ENCODE peak calls at places on chromosome 21, in five cellular contexts. One of them, this sample, is unnamed.

GRCh38 chr21:43362306-43362927 is 64.5 kb downstream of the SIK1 start:
- DNase-seq in GM12865: peak; percentile 91
- DNase-seq in pancreas: no peak
- DNase-seq in IMR-90: peak; percentile 86
- DNase-seq in astrocyte of the spinal cord: peak; percentile 78
- DNase-seq in this sample: no peak

GRCh38 chr21:39913651-39914145 is 46.5 kb downstream of the PCP4 start:
- DNase-seq in astrocyte of the spinal cord: no peak
- DNase-seq in IMR-90: no peak
- DNase-seq in pancreas: no peak
- DNase-seq in GM12865: no peak
- DNase-seq in this sample: no peak

GRCh38 chr21:39633043-39633442 is 20.3 kb downstream of the B3GALT5 start:
- DNase-seq in astrocyte of the spinal cord: peak; percentile 81
- DNase-seq in GM12865: no peak
- DNase-seq in IMR-90: peak; percentile 52
- DNase-seq in pancreas: no peak
- DNase-seq in this sample: peak; percentile 12

GRCh38 chr21:29669416-29669815 is 270.4 kb downstream of the GRIK1 start:
- DNase-seq in GM12865: peak; percentile 53
- DNase-seq in pancreas: no peak
- DNase-seq in astrocyte of the spinal cord: no peak
- DNase-seq in IMR-90: no peak
- DNase-seq in this sample: no peak

GRCh38 chr21:15840406-15840805 is 110.6 kb downstream of the USP25 start:
- DNase-seq in astrocyte of the spinal cord: no peak
- DNase-seq in IMR-90: no peak
- DNase-seq in GM12865: no peak
- DNase-seq in pancreas: no peak
- DNase-seq in this sample: no peak

GRCh38 chr21:16587141-16587570 is 857.4 kb downstream of the USP25 start:
- DNase-seq in astrocyte of the spinal cord: peak; percentile 82
- DNase-seq in GM12865: no peak
- DNase-seq in IMR-90: peak; percentile 65
- DNase-seq in pancreas: peak; percentile 63
- DNase-seq in this sample: peak; percentile 89

GRCh38 chr21:36241717-36242116 is 78.3 kb upstream of the MORC3 start:
- DNase-seq in astrocyte of the spinal cord: no peak
- DNase-seq in GM12865: no peak
- DNase-seq in pancreas: no peak
- DNase-seq in IMR-90: no peak
- DNase-seq in this sample: no peak

GRCh38 chr21:25750085-25750484 is 15.3 kb downstream of the GABPA start:
- DNase-seq in IMR-90: no peak
- DNase-seq in GM12865: no peak
- DNase-seq in astrocyte of the spinal cord: no peak
- DNase-seq in pancreas: no peak
- DNase-seq in this sample: no peak

GRCh38 chr21:40511976-40512375 is 335.0 kb downstream of the DSCAM start:
- DNase-seq in astrocyte of the spinal cord: peak; percentile 14
- DNase-seq in pancreas: no peak
- DNase-seq in IMR-90: no peak
- DNase-seq in GM12865: no peak
- DNase-seq in this sample: peak; percentile 9

GRCh38 chr21:15667010-15667409 is 62.8 kb upstream of the USP25 start:
- DNase-seq in IMR-90: peak; percentile 73
- DNase-seq in GM12865: no peak
- DNase-seq in pancreas: no peak
- DNase-seq in astrocyte of the spinal cord: peak; percentile 49
- DNase-seq in this sample: peak; percentile 66

GRCh38 chr21:24197956-24198355 is 1409.3 kb downstream of the MRPL39 start:
- DNase-seq in IMR-90: peak; percentile 20
- DNase-seq in pancreas: no peak
- DNase-seq in GM12865: no peak
- DNase-seq in astrocyte of the spinal cord: no peak
- DNase-seq in this sample: no peak

GRCh38 chr21:42231761-42232160 is 12.8 kb downstream of the ABCG1 start:
- DNase-seq in IMR-90: no peak
- DNase-seq in pancreas: peak; percentile 40
- DNase-seq in astrocyte of the spinal cord: no peak
- DNase-seq in GM12865: no peak
- DNase-seq in this sample: no peak

GRCh38 chr21:26136686-26137085 is 33.9 kb downstream of the APP start:
- DNase-seq in astrocyte of the spinal cord: no peak
- DNase-seq in GM12865: peak; percentile 91
- DNase-seq in IMR-90: no peak
- DNase-seq in pancreas: no peak
- DNase-seq in this sample: no peak

GRCh38 chr21:42195378-42196031 is 23.4 kb upstream of the ABCG1 start:
- DNase-seq in pancreas: no peak
- DNase-seq in GM12865: no peak
- DNase-seq in IMR-90: peak; percentile 55
- DNase-seq in astrocyte of the spinal cord: peak; percentile 79
- DNase-seq in this sample: peak; percentile 80

GRCh38 chr21:42200906-42201614 is 17.9 kb upstream of the ABCG1 start:
- DNase-seq in IMR-90: no peak
- DNase-seq in pancreas: no peak
- DNase-seq in astrocyte of the spinal cord: no peak
- DNase-seq in GM12865: no peak
- DNase-seq in this sample: no peak

GRCh38 chr21:29321217-29321616 is 22.5 kb downstream of the BACH1 start:
- DNase-seq in pancreas: no peak
- DNase-seq in GM12865: no peak
- DNase-seq in astrocyte of the spinal cord: no peak
- DNase-seq in IMR-90: no peak
- DNase-seq in this sample: no peak

GRCh38 chr21:21396424-21396823 is 398.2 kb downstream of the NCAM2 start:
- DNase-seq in IMR-90: no peak
- DNase-seq in pancreas: no peak
- DNase-seq in GM12865: no peak
- DNase-seq in astrocyte of the spinal cord: no peak
- DNase-seq in this sample: no peak

GRCh38 chr21:20998886-20999285 is 677 bp downstream of the NCAM2 start:
- DNase-seq in astrocyte of the spinal cord: no peak
- DNase-seq in IMR-90: no peak
- DNase-seq in pancreas: no peak
- DNase-seq in GM12865: no peak
- DNase-seq in this sample: no peak

GRCh38 chr21:42343556-42343955 is 7.2 kb downstream of the TFF2 start:
- DNase-seq in pancreas: no peak
- DNase-seq in IMR-90: no peak
- DNase-seq in GM12865: no peak
- DNase-seq in astrocyte of the spinal cord: no peak
- DNase-seq in this sample: no peak

GRCh38 chr21:37742532-37742931 is 173.7 kb downstream of the KCNJ6 start:
- DNase-seq in astrocyte of the spinal cord: no peak
- DNase-seq in GM12865: no peak
- DNase-seq in IMR-90: peak; percentile 4
- DNase-seq in pancreas: no peak
- DNase-seq in this sample: no peak

GRCh38 chr21:37748351-37748750 is 167.9 kb downstream of the KCNJ6 start:
- DNase-seq in IMR-90: no peak
- DNase-seq in GM12865: no peak
- DNase-seq in pancreas: no peak
- DNase-seq in astrocyte of the spinal cord: no peak
- DNase-seq in this sample: no peak

GRCh38 chr21:37751268-37751975 is 164.8 kb downstream of the KCNJ6 start:
- DNase-seq in pancreas: no peak
- DNase-seq in IMR-90: peak; percentile 33
- DNase-seq in GM12865: no peak
- DNase-seq in astrocyte of the spinal cord: peak; percentile 26
- DNase-seq in this sample: no peak

GRCh38 chr21:37749132-37749531 is 167.1 kb downstream of the KCNJ6 start:
- DNase-seq in IMR-90: no peak
- DNase-seq in pancreas: no peak
- DNase-seq in astrocyte of the spinal cord: no peak
- DNase-seq in GM12865: no peak
- DNase-seq in this sample: no peak

DNA sequence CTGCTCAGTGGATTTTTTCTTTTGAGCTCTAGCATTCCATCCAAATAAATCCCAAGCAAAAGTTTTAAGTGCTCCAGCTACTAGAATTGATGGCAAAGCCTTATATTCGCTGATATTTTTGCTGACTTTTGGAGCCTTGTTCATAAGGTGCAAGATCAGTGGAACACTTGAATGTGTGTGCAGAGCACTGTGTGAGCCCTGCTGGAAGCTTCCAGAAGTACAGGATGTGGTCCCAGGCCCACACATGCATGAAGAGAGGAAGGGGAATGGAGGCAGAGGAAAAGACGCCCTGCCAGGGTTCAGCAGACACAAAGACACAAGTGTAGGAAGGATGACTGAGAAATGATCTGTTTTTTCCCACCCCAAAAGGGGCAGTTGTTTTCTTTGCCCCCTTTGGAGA is 169.4 kb downstream of the KCNJ6 start:
- DNase-seq in astrocyte of the spinal cord: no peak
- DNase-seq in IMR-90: no peak
- DNase-seq in GM12865: no peak
- DNase-seq in pancreas: no peak
- DNase-seq in this sample: no peak
- TF ChIP-seq CTCF in astrocyte of the spinal cord: peak; percentile 14
- TF ChIP-seq CTCF in IMR-90: no peak
- TF ChIP-seq CTCF in GM12865: no peak
- TF ChIP-seq CTCF in pancreas: no peak
- TF ChIP-seq CTCF in this sample: no peak

GRCh38 chr21:37546299-37546908 is 179.8 kb downstream of the DYRK1A start:
- DNase-seq in pancreas: no peak
- DNase-seq in GM12865: no peak
- DNase-seq in IMR-90: no peak
- DNase-seq in astrocyte of the spinal cord: no peak
- DNase-seq in this sample: no peak
- TF ChIP-seq CTCF in pancreas: no peak
- TF ChIP-seq CTCF in GM12865: no peak
- TF ChIP-seq CTCF in IMR-90: no peak
- TF ChIP-seq CTCF in astrocyte of the spinal cord: no peak
- TF ChIP-seq CTCF in this sample: no peak

GRCh38 chr21:45986316-45987051 is 4.9 kb downstream of the COL6A1 start:
- DNase-seq in astrocyte of the spinal cord: no peak
- DNase-seq in pancreas: peak; percentile 49
- DNase-seq in GM12865: no peak
- DNase-seq in IMR-90: no peak
- DNase-seq in this sample: no peak
- TF ChIP-seq CTCF in astrocyte of the spinal cord: no peak
- TF ChIP-seq CTCF in pancreas: no peak
- TF ChIP-seq CTCF in GM12865: no peak
- TF ChIP-seq CTCF in IMR-90: no peak
- TF ChIP-seq CTCF in this sample: no peak

GRCh38 chr21:31687108-31687507 is 27.6 kb downstream of the SOD1 start:
- DNase-seq in GM12865: no peak
- DNase-seq in IMR-90: peak; percentile 11
- DNase-seq in astrocyte of the spinal cord: no peak
- DNase-seq in pancreas: no peak
- DNase-seq in this sample: no peak

GRCh38 chr21:31682625-31683024 is 23.1 kb downstream of the SOD1 start:
- DNase-seq in IMR-90: peak; percentile 52
- DNase-seq in pancreas: no peak
- DNase-seq in GM12865: no peak
- DNase-seq in astrocyte of the spinal cord: no peak
- DNase-seq in this sample: no peak

GRCh38 chr21:31684918-31685317 is 25.4 kb downstream of the SOD1 start:
- DNase-seq in pancreas: no peak
- DNase-seq in GM12865: no peak
- DNase-seq in IMR-90: no peak
- DNase-seq in astrocyte of the spinal cord: no peak
- DNase-seq in this sample: no peak

GRCh38 chr21:31686272-31686913 is 26.9 kb downstream of the SOD1 start:
- DNase-seq in GM12865: no peak
- DNase-seq in pancreas: no peak
- DNase-seq in IMR-90: no peak
- DNase-seq in astrocyte of the spinal cord: no peak
- DNase-seq in this sample: no peak

GRCh38 chr21:31683029-31683428 is 23.5 kb downstream of the SOD1 start:
- DNase-seq in IMR-90: no peak
- DNase-seq in astrocyte of the spinal cord: no peak
- DNase-seq in GM12865: no peak
- DNase-seq in pancreas: no peak
- DNase-seq in this sample: no peak
- TF ChIP-seq CTCF in IMR-90: no peak
- TF ChIP-seq CTCF in astrocyte of the spinal cord: no peak
- TF ChIP-seq CTCF in GM12865: no peak
- TF ChIP-seq CTCF in pancreas: no peak
- TF ChIP-seq CTCF in this sample: no peak

GRCh38 chr21:35138665-35139381 is 89.7 kb upstream of the RUNX1 start:
- DNase-seq in pancreas: no peak
- DNase-seq in GM12865: peak; percentile 5
- DNase-seq in astrocyte of the spinal cord: peak; percentile 96
- DNase-seq in IMR-90: peak; percentile 95
- DNase-seq in this sample: peak; percentile 45
- TF ChIP-seq CTCF in pancreas: no peak
- TF ChIP-seq CTCF in GM12865: no peak
- TF ChIP-seq CTCF in astrocyte of the spinal cord: no peak
- TF ChIP-seq CTCF in IMR-90: no peak
- TF ChIP-seq CTCF in this sample: no peak

GRCh38 chr21:44462834-44463200 is 7.5 kb downstream of the LRRC3 start:
- DNase-seq in GM12865: no peak
- DNase-seq in pancreas: no peak
- DNase-seq in astrocyte of the spinal cord: no peak
- DNase-seq in IMR-90: no peak
- DNase-seq in this sample: no peak
- TF ChIP-seq CTCF in GM12865: no peak
- TF ChIP-seq CTCF in pancreas: no peak
- TF ChIP-seq CTCF in astrocyte of the spinal cord: no peak
- TF ChIP-seq CTCF in IMR-90: no peak
- TF ChIP-seq CTCF in this sample: no peak

This sample was measured in MCF 10A.